ENCODE peak calls at places on chromosome 16, in six cellular contexts. T is esophagus squamous epithelium, N is hepatocyte, X is neural progenitor cell, L is A549, E is mesendoderm. U is an unnamed sample. For H3K4me1, the result is how much of the 10 kb centered on the place peaks cover.

GRCh38 chr16:1669698-1670097 is 8.4 kb upstream of the JPT2 start:
- DNase-seq in E (no peak), L (no peak), T (no peak), N (no peak), X (no peak), U (no peak)

GRCh38 chr16:4193920-4194319 is 48.0 kb downstream of the SRL start:
- DNase-seq in L (no peak), X (no peak), N (no peak), E (no peak), T (no peak), U (no peak)

GRCh38 chr16:56769674-56770073 is 39.7 kb downstream of the NUP93 start:
- DNase-seq in N (no peak), X (no peak), E (no peak), T (no peak), L (no peak), U (no peak)

GRCh38 chr16:15037745-15038144 is 18.1 kb downstream of the NTAN1 start:
- DNase-seq in E (no peak), N (no peak), L (no peak), T (no peak), X (no peak), U (no peak)

GRCh38 chr16:28307936-28308335 is 15.6 kb downstream of the SBK1 start:
- DNase-seq in T (no peak), L (no peak), N (no peak), X (no peak), E (no peak), U (no peak)

GRCh38 chr16:65119905-65120341 is 1.9 kb downstream of the CDH11 start:
- DNase-seq in E (peak), N (peak), T (no peak), L (no peak), X (peak), U (no peak)

GRCh38 chr16:72921620-72922019 is 126.3 kb downstream of the ZFHX3 start:
- DNase-seq in X (no peak), E (no peak), L (no peak), T (no peak), N (peak), U (no peak)

GRCh38 chr16:88437367-88437964 is 15.6 kb upstream of the ZFPM1 start:
- DNase-seq in E (peak), T (no peak), X (peak), N (peak), L (peak), U (peak)

GRCh38 chr16:9138731-9139501 is 47.5 kb downstream of the HAPSTR1 start:
- DNase-seq in N (peak), L (peak), X (peak), T (no peak), E (peak), U (peak)

GRCh38 chr16:56961851-56962281 is at the start of gene CETP:
- DNase-seq in E (no peak), X (no peak), L (no peak), T (no peak), N (no peak), U (no peak)

GRCh38 chr16:46843898-46844642 is 13.1 kb upstream of the C16orf87 start:
- DNase-seq in N (no peak), L (no peak), X (no peak), T (no peak), E (no peak), U (peak)

GRCh38 chr16:56603589-56603988 is 4.8 kb upstream of the MT2A start:
- DNase-seq in X (peak), T (no peak), E (peak), N (peak), L (peak), U (no peak)

GRCh38 chr16:21158208-21159110 is at the start of gene LDAF1:
- DNase-seq in T (peak), L (peak), N (peak), X (peak), E (peak), U (peak)

GRCh38 chr16:25613931-25614330 is 77.8 kb upstream of the HS3ST4 start:
- DNase-seq in N (no peak), E (no peak), X (no peak), L (no peak), T (no peak), U (no peak)

GRCh38 chr16:61435356-61435755 is 600.9 kb downstream of the CDH8 start:
- DNase-seq in E (no peak), T (no peak), N (no peak), L (no peak), X (no peak), U (no peak)

GRCh38 chr16:1420111-1420539 is 422 bp downstream of the UQCC4 start:
- DNase-seq in T (no peak), L (no peak), E (no peak), X (no peak), N (peak), U (no peak)

GRCh38 chr16:35344012-35344762 is 1884.8 kb downstream of the TP53TG3F start:
- DNase-seq in X (no peak), T (no peak), N (no peak), E (no peak), L (no peak), U (no peak)

GRCh38 chr16:74226361-74226979 is 70.1 kb upstream of the PSMD7 start:
- DNase-seq in E (peak), N (peak), X (peak), T (no peak), L (peak), U (no peak)

GRCh38 chr16:71402674-71403073 is 39.2 kb downstream of the TLE7 start:
- DNase-seq in L (no peak), T (no peak), N (no peak), X (no peak), E (no peak), U (no peak)

GRCh38 chr16:56195151-56195550 is 3.9 kb downstream of the GNAO1 start:
- DNase-seq in L (no peak), X (no peak), T (no peak), E (no peak), N (no peak), U (no peak)

GRCh38 chr16:143047-143446 is 4.6 kb upstream of the NPRL3 start:
- DNase-seq in E (no peak), L (no peak), T (no peak), N (no peak), X (no peak), U (no peak)

GRCh38 chr16:67174706-67175231 is 4.4 kb downstream of the NOL3 start:
- DNase-seq in X (no peak), T (no peak), N (no peak), L (no peak), E (no peak), U (no peak)
- H3K4me3 ChIP-seq in X (peak), T (peak), N (no peak), L (peak), E (no peak), U (peak)

GRCh38 chr16:54355251-54355650 is 68.7 kb upstream of the IRX3 start:
- DNase-seq in L (no peak), N (no peak), E (no peak), X (no peak), T (no peak), U (no peak)
- H3K4me1 ChIP-seq in L (under half), N (under half), E (under half), X (under half), T (under half), U (under half)

GRCh38 chr16:86338403-86339115 is 171.8 kb upstream of the FOXF1 start:
- DNase-seq in X (no peak), N (no peak), E (no peak), L (no peak), T (no peak), U (no peak)
- H3K27ac ChIP-seq in X (no peak), N (no peak), E (no peak), L (no peak), T (no peak), U (no peak)

GRCh38 chr16:58337090-58337444 is 42.2 kb upstream of the PRSS54 start:
- DNase-seq in N (no peak), T (no peak), X (peak), L (no peak), E (no peak), U (no peak)
- H3K4me3 ChIP-seq in N (no peak), T (peak), X (peak), L (peak), E (no peak), U (peak)

U was measured in lower lobe of right lung.